ENCODE peak calls at places on chromosomes 16 and 17, in eight cellular contexts. One of them, this sample, is unnamed.
A peak's percentile ranks its signal among the peaks of the same experiment; 100 is the strongest.

GRCh38 chr17:65170839-65171238 is 33.7 kb downstream of the RGS9 start:
- DNase-seq in A549: peak; percentile 31
- DNase-seq in SK-N-SH: no peak
- DNase-seq in IMR-90: peak; percentile 55
- DNase-seq in HepG2: peak; percentile 61
- DNase-seq in GM12878: no peak
- DNase-seq in H1: no peak
- DNase-seq in K562: no peak
- DNase-seq in this sample: no peak

GRCh38 chr17:5078106-5079028 is at the start of gene ZFP3:
- DNase-seq in A549: peak; percentile 92
- DNase-seq in SK-N-SH: peak; percentile 95
- DNase-seq in IMR-90: peak; percentile 68
- DNase-seq in HepG2: no peak
- DNase-seq in GM12878: peak; percentile 56
- DNase-seq in H1: peak; percentile 61
- DNase-seq in K562: no peak
- DNase-seq in this sample: peak; percentile 58

GRCh38 chr16:50265260-50265659 is 1.1 kb upstream of the ADCY7 start:
- DNase-seq in A549: peak; percentile 39
- DNase-seq in SK-N-SH: peak; percentile 62
- DNase-seq in IMR-90: peak; percentile 12
- DNase-seq in HepG2: peak; percentile 69
- DNase-seq in GM12878: no peak
- DNase-seq in H1: no peak
- DNase-seq in K562: peak; percentile 53
- DNase-seq in this sample: no peak

GRCh38 chr17:17382060-17382449 is 78.9 kb downstream of the NT5M start:
- DNase-seq in A549: no peak
- DNase-seq in SK-N-SH: no peak
- DNase-seq in IMR-90: no peak
- DNase-seq in HepG2: no peak
- DNase-seq in GM12878: no peak
- DNase-seq in H1: no peak
- DNase-seq in K562: no peak
- DNase-seq in this sample: no peak

GRCh38 chr17:17545031-17545820 is 46.3 kb downstream of the PEMT start:
- DNase-seq in A549: no peak
- DNase-seq in SK-N-SH: no peak
- DNase-seq in IMR-90: peak; percentile 57
- DNase-seq in HepG2: no peak
- DNase-seq in GM12878: no peak
- DNase-seq in H1: no peak
- DNase-seq in K562: no peak
- DNase-seq in this sample: no peak

GRCh38 chr17:19288453-19288852 is 51.3 kb downstream of the EPN2 start:
- DNase-seq in A549: peak; percentile 19
- DNase-seq in SK-N-SH: no peak
- DNase-seq in IMR-90: no peak
- DNase-seq in HepG2: peak; percentile 59
- DNase-seq in GM12878: no peak
- DNase-seq in H1: no peak
- DNase-seq in K562: no peak
- DNase-seq in this sample: peak; percentile 57

GRCh38 chr17:75524971-75525805 is at the start of gene LLGL2:
- DNase-seq in A549: peak; percentile 83
- DNase-seq in SK-N-SH: peak; percentile 99
- DNase-seq in IMR-90: peak; percentile 11
- DNase-seq in HepG2: peak; percentile 83
- DNase-seq in GM12878: no peak
- DNase-seq in H1: peak; percentile 89
- DNase-seq in K562: peak; percentile 96
- DNase-seq in this sample: peak; percentile 87

GRCh38 chr17:42246515-42246914 is 29.7 kb downstream of the STAT5B start:
- DNase-seq in A549: no peak
- DNase-seq in SK-N-SH: no peak
- DNase-seq in IMR-90: peak; percentile 65
- DNase-seq in HepG2: peak; percentile 75
- DNase-seq in GM12878: no peak
- DNase-seq in H1: no peak
- DNase-seq in K562: no peak
- DNase-seq in this sample: no peak

GRCh38 chr16:49012961-49013726 is 268.5 kb downstream of the CBLN1 start:
- DNase-seq in A549: no peak
- DNase-seq in SK-N-SH: peak; percentile 76
- DNase-seq in IMR-90: no peak
- DNase-seq in HepG2: no peak
- DNase-seq in GM12878: no peak
- DNase-seq in H1: peak; percentile 37
- DNase-seq in K562: no peak
- DNase-seq in this sample: no peak

DNA sequence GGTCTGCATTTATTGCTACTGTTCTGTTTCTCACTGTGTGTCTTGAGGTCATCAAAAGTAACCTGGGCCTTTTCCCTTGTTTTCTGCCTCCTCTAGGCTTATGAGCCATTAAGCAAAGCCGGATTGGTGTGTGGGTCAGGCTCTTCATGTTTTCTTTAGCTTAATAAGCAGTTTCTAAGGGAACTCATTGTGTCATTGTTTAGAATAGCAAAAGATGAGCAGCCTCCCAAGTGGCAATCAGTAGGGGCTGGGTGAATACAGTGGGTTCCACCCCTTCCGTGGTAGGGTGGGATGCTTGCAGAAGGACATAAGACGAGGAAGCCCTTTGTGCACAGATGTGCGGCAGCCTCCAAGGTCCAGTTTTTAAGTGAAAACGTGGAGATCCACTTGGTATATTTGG is 34.5 kb downstream of the ABCC1 start:
- DNase-seq in A549: no peak
- DNase-seq in SK-N-SH: no peak
- DNase-seq in IMR-90: peak; percentile 72
- DNase-seq in HepG2: no peak
- DNase-seq in GM12878: no peak
- DNase-seq in H1: no peak
- DNase-seq in K562: no peak
- DNase-seq in this sample: no peak
- TF ChIP-seq USF2 in A549: no peak
- TF ChIP-seq USF2 in SK-N-SH: no peak
- TF ChIP-seq USF2 in IMR-90: no peak
- TF ChIP-seq USF2 in HepG2: no peak
- TF ChIP-seq USF2 in GM12878: no peak
- TF ChIP-seq USF2 in H1: no peak
- TF ChIP-seq USF2 in K562: no peak
- TF ChIP-seq USF2 in this sample: no peak

DNA sequence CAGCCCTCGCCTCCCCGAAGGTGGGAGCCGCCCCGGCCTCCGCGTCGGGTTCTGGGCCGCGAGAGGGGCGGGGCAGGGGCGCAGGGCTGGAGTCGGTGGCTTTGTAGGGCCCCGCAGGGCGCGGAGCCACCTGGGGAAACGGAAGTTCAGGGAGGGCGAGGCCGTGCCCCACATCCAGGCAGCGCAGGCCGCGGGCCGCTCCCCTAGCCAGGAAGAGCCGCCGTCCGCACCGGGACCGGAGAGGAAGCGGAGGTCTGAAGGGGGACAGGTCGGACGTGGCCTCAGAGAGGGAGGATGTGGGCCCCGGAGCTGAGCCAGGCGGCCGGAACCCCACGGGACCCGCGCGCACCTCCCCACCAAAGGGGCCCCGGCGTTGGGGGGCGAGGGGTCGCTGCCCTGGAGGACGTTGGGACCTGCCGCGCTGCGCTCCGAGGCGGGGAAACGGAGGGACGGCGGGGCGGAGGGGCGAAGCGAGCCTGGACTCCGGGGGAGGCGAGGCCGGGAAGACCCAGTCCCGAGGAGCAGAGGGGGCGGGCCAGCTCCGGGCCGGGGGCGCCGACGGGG is 482 bp upstream of the SLC16A3 start:
- DNase-seq in A549: no peak
- DNase-seq in SK-N-SH: no peak
- DNase-seq in IMR-90: no peak
- DNase-seq in HepG2: no peak
- DNase-seq in GM12878: no peak
- DNase-seq in H1: peak; percentile 69
- DNase-seq in K562: no peak
- DNase-seq in this sample: peak; percentile 50
- TF ChIP-seq USF2 in A549: no peak
- TF ChIP-seq USF2 in SK-N-SH: no peak
- TF ChIP-seq USF2 in IMR-90: no peak
- TF ChIP-seq USF2 in HepG2: no peak
- TF ChIP-seq USF2 in GM12878: no peak
- TF ChIP-seq USF2 in H1: no peak
- TF ChIP-seq USF2 in K562: no peak
- TF ChIP-seq USF2 in this sample: no peak

GRCh38 chr16:12296991-12297390 is 320.5 kb downstream of the SNX29 start:
- DNase-seq in A549: no peak
- DNase-seq in SK-N-SH: no peak
- DNase-seq in IMR-90: no peak
- DNase-seq in HepG2: no peak
- DNase-seq in GM12878: no peak
- DNase-seq in H1: no peak
- DNase-seq in K562: no peak
- DNase-seq in this sample: no peak
- TF ChIP-seq USF2 in A549: no peak
- TF ChIP-seq USF2 in SK-N-SH: no peak
- TF ChIP-seq USF2 in IMR-90: no peak
- TF ChIP-seq USF2 in HepG2: no peak
- TF ChIP-seq USF2 in GM12878: no peak
- TF ChIP-seq USF2 in H1: no peak
- TF ChIP-seq USF2 in K562: no peak
- TF ChIP-seq USF2 in this sample: no peak

GRCh38 chr16:28033870-28034269 is 29.6 kb downstream of the GSG1L start:
- DNase-seq in A549: no peak
- DNase-seq in SK-N-SH: no peak
- DNase-seq in IMR-90: no peak
- DNase-seq in HepG2: no peak
- DNase-seq in GM12878: no peak
- DNase-seq in H1: no peak
- DNase-seq in K562: no peak
- DNase-seq in this sample: no peak
- TF ChIP-seq USF2 in A549: no peak
- TF ChIP-seq USF2 in SK-N-SH: no peak
- TF ChIP-seq USF2 in IMR-90: no peak
- TF ChIP-seq USF2 in HepG2: no peak
- TF ChIP-seq USF2 in GM12878: no peak
- TF ChIP-seq USF2 in H1: no peak
- TF ChIP-seq USF2 in K562: no peak
- TF ChIP-seq USF2 in this sample: no peak

GRCh38 chr17:77516902-77517301 is 376.1 kb downstream of the SEC14L1 start:
- DNase-seq in A549: peak; percentile 35
- DNase-seq in SK-N-SH: no peak
- DNase-seq in IMR-90: peak; percentile 79
- DNase-seq in HepG2: no peak
- DNase-seq in GM12878: no peak
- DNase-seq in H1: no peak
- DNase-seq in K562: no peak
- DNase-seq in this sample: no peak
- TF ChIP-seq USF2 in A549: no peak
- TF ChIP-seq USF2 in SK-N-SH: no peak
- TF ChIP-seq USF2 in IMR-90: no peak
- TF ChIP-seq USF2 in HepG2: no peak
- TF ChIP-seq USF2 in GM12878: no peak
- TF ChIP-seq USF2 in H1: no peak
- TF ChIP-seq USF2 in K562: no peak
- TF ChIP-seq USF2 in this sample: no peak

GRCh38 chr16:84497418-84497817 is 7.0 kb downstream of the MEAK7 start:
- DNase-seq in A549: no peak
- DNase-seq in SK-N-SH: no peak
- DNase-seq in IMR-90: no peak
- DNase-seq in HepG2: no peak
- DNase-seq in GM12878: no peak
- DNase-seq in H1: no peak
- DNase-seq in K562: no peak
- DNase-seq in this sample: no peak
- TF ChIP-seq USF2 in A549: no peak
- TF ChIP-seq USF2 in SK-N-SH: no peak
- TF ChIP-seq USF2 in IMR-90: no peak
- TF ChIP-seq USF2 in HepG2: no peak
- TF ChIP-seq USF2 in GM12878: no peak
- TF ChIP-seq USF2 in H1: no peak
- TF ChIP-seq USF2 in K562: no peak
- TF ChIP-seq USF2 in this sample: no peak

GRCh38 chr16:7355758-7356157 is 23.1 kb downstream of the RBFOX1 start:
- DNase-seq in A549: no peak
- DNase-seq in SK-N-SH: no peak
- DNase-seq in IMR-90: no peak
- DNase-seq in HepG2: no peak
- DNase-seq in GM12878: no peak
- DNase-seq in H1: no peak
- DNase-seq in K562: no peak
- DNase-seq in this sample: no peak
- TF ChIP-seq USF2 in A549: no peak
- TF ChIP-seq USF2 in SK-N-SH: no peak
- TF ChIP-seq USF2 in IMR-90: no peak
- TF ChIP-seq USF2 in HepG2: no peak
- TF ChIP-seq USF2 in GM12878: no peak
- TF ChIP-seq USF2 in H1: no peak
- TF ChIP-seq USF2 in K562: no peak
- TF ChIP-seq USF2 in this sample: no peak

This sample was measured in WTC11.